ENCODE peak calls at places on chromosomes 2 and 18, in eight cellular contexts. K is caudate nucleus; X is stimulated activated CD8-positive, alpha-beta memory T cell treated with anti-CD3 and anti-CD28 coated beads, Interleukin-4, amount 100 ng/mL, for 4 hours; A is B cell; M is NCI-H1092 treated with DMSO at 0.1 percent for 48 hours; D is fibroblast of pulmonary artery; J is upper lobe of right lung; V is WTC11. F is an unnamed sample.

GRCh38 chr18:23179416-23179815 is 44.1 kb downstream of the CABLES1 start:
- DNase-seq in X (no peak), A (no peak), M (no peak), D (no peak), V (no peak), J (no peak), K (no peak), F (no peak)

GRCh38 chr2:22126978-22127377 is 1003.2 kb downstream of the TDRD15 start:
- DNase-seq in V (no peak), M (no peak), K (no peak), A (no peak), D (no peak), J (no peak), X (no peak), F (no peak)

GRCh38 chr2:204274487-204274886 is 270.8 kb upstream of the PARD3B start:
- DNase-seq in X (no peak), J (no peak), A (no peak), K (no peak), M (no peak), D (no peak), V (no peak), F (no peak)

GRCh38 chr18:50194623-50195532 is at the start of gene MYO5B:
- DNase-seq in A (no peak), J (peak; percentile 93), X (no peak), D (no peak), M (peak; percentile 21), K (no peak), V (peak; percentile 71), F (peak; percentile 35)

GRCh38 chr2:68871159-68871764 is at the start of gene BMP10:
- DNase-seq in A (no peak), M (no peak), V (no peak), J (no peak), X (no peak), K (no peak), D (no peak), F (no peak)

GRCh38 chr18:78774741-78775141 is 204.9 kb upstream of the SALL3 start:
- DNase-seq in J (no peak), X (no peak), K (no peak), A (no peak), V (no peak), M (no peak), D (no peak), F (no peak)

GRCh38 chr18:69897397-69898108 is 50.1 kb downstream of the CD226 start:
- DNase-seq in A (no peak), M (no peak), K (no peak), J (no peak), D (no peak), V (no peak), X (no peak), F (peak; percentile 53)

GRCh38 chr2:170314744-170315447 is 136.9 kb downstream of the MYO3B start:
- DNase-seq in X (no peak), D (no peak), M (no peak), V (no peak), A (no peak), J (no peak), K (no peak), F (no peak)

GRCh38 chr2:69801745-69802144 is 27.7 kb upstream of the GMCL1 start:
- DNase-seq in K (no peak), M (peak; percentile 66), D (no peak), A (no peak), V (no peak), J (no peak), X (no peak), F (no peak)

GRCh38 chr2:176657391-176657790 is 388.1 kb downstream of the MTX2 start:
- DNase-seq in A (no peak), K (no peak), M (no peak), D (no peak), J (no peak), X (no peak), V (no peak), F (no peak)

GRCh38 chr2:240411261-240412160 is 24.0 kb upstream of the GPC1 start:
- DNase-seq in M (no peak), J (peak; percentile 49), D (no peak), K (no peak), X (no peak), A (peak; percentile 34), V (no peak), F (no peak)

GRCh38 chr2:72915907-72916742 is 1.2 kb upstream of the EMX1 start:
- DNase-seq in V (peak; percentile 84), K (no peak), J (peak; percentile 78), A (peak; percentile 42), X (no peak), D (no peak), M (no peak), F (no peak)

GRCh38 chr2:174607989-174608865 is 10.6 kb upstream of the WIPF1 start:
- DNase-seq in A (peak; percentile 67), J (no peak), V (no peak), K (no peak), M (no peak), D (no peak), X (no peak), F (no peak)

GRCh38 chr2:17791121-17791902 is 24.9 kb upstream of the MSGN1 start:
- DNase-seq in M (no peak), X (no peak), J (no peak), K (no peak), V (no peak), A (no peak), D (peak; percentile 84), F (no peak)

GRCh38 chr2:240213226-240213475 is 72.7 kb upstream of the OTOS start:
- DNase-seq in A (no peak), V (no peak), J (peak; percentile 82), K (no peak), D (no peak), X (no peak), M (no peak), F (no peak)

GRCh38 chr2:203061346-203061745 is 46.7 kb downstream of the NBEAL1 start:
- DNase-seq in D (peak; percentile 64), K (no peak), M (no peak), X (no peak), V (no peak), J (no peak), A (no peak), F (no peak)

GRCh38 chr18:79769698-79770500 is 27.8 kb upstream of the KCNG2 start:
- DNase-seq in K (no peak), X (no peak), D (no peak), A (no peak), J (peak; percentile 51), M (no peak), V (peak; percentile 7), F (no peak)

GRCh38 chr2:10524341-10524740 is 76.2 kb upstream of the ODC1 start:
- DNase-seq in J (no peak), K (no peak), D (no peak), A (no peak), X (no peak), V (no peak), M (no peak), F (no peak)

GRCh38 chr2:240244543-240244942 is 104.1 kb upstream of the OTOS start:
- DNase-seq in D (no peak), K (no peak), A (no peak), X (no peak), V (no peak), J (no peak), M (no peak), F (no peak)

GRCh38 chr18:25831226-25831828 is 259.1 kb downstream of the SS18 start:
- DNase-seq in A (no peak), V (no peak), M (no peak), J (no peak), K (no peak), X (no peak), D (no peak), F (no peak)

GRCh38 chr2:203722411-203722810 is 16.0 kb downstream of the CD28 start:
- DNase-seq in X (no peak), V (no peak), J (no peak), M (no peak), D (peak; percentile 22), K (no peak), A (no peak), F (no peak)